ENCODE peak calls at places on chromosomes 2 and 18, in nine cellular contexts. T, E, P, K, F, H, V, X and M are unnamed samples.

GRCh38 chr2:170047331-170048065 is 130.4 kb upstream of the MYO3B start:
- DNase-seq in P (no peak), H (peak), K (no peak), F (no peak), T (no peak), X (no peak), E (no peak), V (no peak), M (no peak)

GRCh38 chr2:75076088-75076487 is 117.6 kb downstream of the POLE4 start:
- DNase-seq in E (no peak), T (no peak), H (no peak), F (no peak), V (no peak), P (no peak), K (no peak), X (no peak), M (no peak)

GRCh38 chr2:234666911-234667310 is 170.0 kb upstream of the ARL4C start:
- DNase-seq in H (no peak), E (no peak), T (no peak), V (no peak), K (no peak), F (no peak), P (no peak), X (no peak), M (no peak)

GRCh38 chr2:172361360-172361759 is 66.0 kb upstream of the ITGA6 start:
- DNase-seq in V (no peak), F (no peak), P (peak), K (no peak), H (peak), X (no peak), E (no peak), T (no peak), M (no peak)

GRCh38 chr18:49025767-49026500 is 75.2 kb upstream of the SMAD7 start:
- DNase-seq in E (no peak), P (no peak), X (no peak), K (no peak), T (no peak), F (peak), V (no peak), H (no peak), M (no peak)

GRCh38 chr2:46196871-46197462 is 100.2 kb upstream of the EPAS1 start:
- DNase-seq in H (no peak), X (no peak), P (no peak), K (no peak), V (no peak), F (no peak), T (no peak), E (no peak), M (no peak)

GRCh38 chr2:4674007-4674406 is 970.6 kb downstream of the DCDC2C start:
- DNase-seq in K (no peak), P (no peak), T (no peak), F (no peak), H (no peak), V (no peak), E (no peak), X (no peak), M (peak)

GRCh38 chr2:11672404-11672803 is 2.4 kb upstream of the NTSR2 start:
- DNase-seq in P (no peak), V (no peak), T (no peak), F (no peak), H (no peak), E (no peak), X (no peak), K (no peak), M (no peak)

GRCh38 chr2:3179208-3179607 is 198.4 kb downstream of the EIPR1 start:
- DNase-seq in V (no peak), T (no peak), K (peak), H (no peak), F (no peak), E (no peak), X (no peak), P (no peak), M (no peak)

GRCh38 chr2:118852605-118853128 is 5.2 kb upstream of the EN1 start:
- DNase-seq in V (no peak), P (no peak), H (no peak), E (no peak), F (no peak), X (no peak), K (no peak), T (no peak), M (no peak)

GRCh38 chr2:85383850-85384249 is 26.3 kb downstream of the CAPG start:
- DNase-seq in T (no peak), X (no peak), E (no peak), K (no peak), F (no peak), H (no peak), P (no peak), V (no peak), M (no peak)

GRCh38 chr2:85389139-85389538 is 21.0 kb downstream of the CAPG start:
- DNase-seq in F (peak), P (no peak), H (no peak), X (no peak), V (no peak), T (no peak), K (no peak), E (no peak), M (no peak)

GRCh38 chr2:85385746-85386145 is 24.4 kb downstream of the CAPG start:
- DNase-seq in X (no peak), E (no peak), K (no peak), F (no peak), V (no peak), P (no peak), T (no peak), H (no peak), M (no peak)

GRCh38 chr2:85390941-85391669 is 19.1 kb downstream of the CAPG start:
- DNase-seq in K (peak), E (no peak), V (peak), X (peak), H (peak), P (peak), T (no peak), F (peak), M (peak)

GRCh38 chr2:85387754-85388153 is 22.4 kb downstream of the CAPG start:
- DNase-seq in V (no peak), P (no peak), E (no peak), X (no peak), H (no peak), T (no peak), K (no peak), F (no peak), M (no peak)
- H3K4me3 ChIP-seq in V (no peak), P (no peak), E (no peak), X (no peak), H (no peak), T (no peak), K (no peak), F (no peak), M (no peak)

GRCh38 chr18:41761329-41762028 is 193.6 kb upstream of the PIK3C3 start:
- DNase-seq in K (no peak), E (no peak), X (no peak), P (peak), H (peak), V (no peak), F (no peak), T (no peak), M (no peak)
- H3K4me3 ChIP-seq in K (no peak), E (no peak), X (no peak), P (no peak), H (peak), V (no peak), F (no peak), T (no peak), M (no peak)

GRCh38 chr2:10124538-10125045 is 2.1 kb downstream of the RRM2 start:
- DNase-seq in F (no peak), P (peak), X (no peak), K (no peak), H (peak), V (no peak), T (no peak), E (no peak), M (peak)

GRCh38 chr2:10125842-10126596 is 3.5 kb downstream of the RRM2 start:
- DNase-seq in K (no peak), P (no peak), V (no peak), X (no peak), H (no peak), F (no peak), E (no peak), T (no peak), M (no peak)

GRCh38 chr2:10120938-10121574 is 1.5 kb upstream of the RRM2 start:
- DNase-seq in T (no peak), K (no peak), V (no peak), F (no peak), E (no peak), H (peak), X (no peak), P (peak), M (no peak)

GRCh38 chr2:10122500-10123280 is at the start of gene RRM2:
- DNase-seq in H (peak), K (peak), P (peak), X (peak), F (peak), E (peak), T (peak), V (peak), M (peak)

DNA sequence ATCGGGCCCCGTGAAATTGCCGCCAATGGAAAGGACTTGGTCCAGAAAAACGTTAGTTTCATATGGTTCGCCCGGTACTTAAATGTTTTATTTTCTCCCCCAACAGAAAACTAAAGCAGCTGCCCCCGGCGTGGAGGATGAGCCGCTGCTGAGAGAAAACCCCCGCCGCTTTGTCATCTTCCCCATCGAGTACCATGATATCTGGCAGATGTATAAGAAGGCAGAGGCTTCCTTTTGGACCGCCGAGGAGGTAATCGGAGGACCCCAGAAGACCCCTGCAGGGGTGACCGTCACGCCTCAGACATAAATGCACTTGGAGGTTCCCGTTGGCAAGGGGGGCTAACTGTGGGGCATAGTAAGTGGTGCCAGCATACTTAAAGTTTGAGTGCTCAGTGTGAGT is 742 bp downstream of the RRM2 start:
- DNase-seq in P (no peak), V (no peak), X (no peak), F (no peak), H (peak), T (no peak), K (no peak), E (no peak), M (no peak)
- H3K4me3 ChIP-seq in P (peak), V (peak), X (peak), F (peak), H (peak), T (peak), K (peak), E (no peak), M (peak)

GRCh38 chr18:50738103-50738757 is 81.6 kb downstream of the MRO start:
- DNase-seq in F (no peak), E (no peak), P (no peak), X (no peak), H (no peak), V (no peak), K (no peak), T (no peak), M (no peak)
- H3K4me3 ChIP-seq in F (no peak), E (no peak), P (no peak), X (no peak), H (no peak), V (no peak), K (no peak), T (no peak), M (no peak)

DNA sequence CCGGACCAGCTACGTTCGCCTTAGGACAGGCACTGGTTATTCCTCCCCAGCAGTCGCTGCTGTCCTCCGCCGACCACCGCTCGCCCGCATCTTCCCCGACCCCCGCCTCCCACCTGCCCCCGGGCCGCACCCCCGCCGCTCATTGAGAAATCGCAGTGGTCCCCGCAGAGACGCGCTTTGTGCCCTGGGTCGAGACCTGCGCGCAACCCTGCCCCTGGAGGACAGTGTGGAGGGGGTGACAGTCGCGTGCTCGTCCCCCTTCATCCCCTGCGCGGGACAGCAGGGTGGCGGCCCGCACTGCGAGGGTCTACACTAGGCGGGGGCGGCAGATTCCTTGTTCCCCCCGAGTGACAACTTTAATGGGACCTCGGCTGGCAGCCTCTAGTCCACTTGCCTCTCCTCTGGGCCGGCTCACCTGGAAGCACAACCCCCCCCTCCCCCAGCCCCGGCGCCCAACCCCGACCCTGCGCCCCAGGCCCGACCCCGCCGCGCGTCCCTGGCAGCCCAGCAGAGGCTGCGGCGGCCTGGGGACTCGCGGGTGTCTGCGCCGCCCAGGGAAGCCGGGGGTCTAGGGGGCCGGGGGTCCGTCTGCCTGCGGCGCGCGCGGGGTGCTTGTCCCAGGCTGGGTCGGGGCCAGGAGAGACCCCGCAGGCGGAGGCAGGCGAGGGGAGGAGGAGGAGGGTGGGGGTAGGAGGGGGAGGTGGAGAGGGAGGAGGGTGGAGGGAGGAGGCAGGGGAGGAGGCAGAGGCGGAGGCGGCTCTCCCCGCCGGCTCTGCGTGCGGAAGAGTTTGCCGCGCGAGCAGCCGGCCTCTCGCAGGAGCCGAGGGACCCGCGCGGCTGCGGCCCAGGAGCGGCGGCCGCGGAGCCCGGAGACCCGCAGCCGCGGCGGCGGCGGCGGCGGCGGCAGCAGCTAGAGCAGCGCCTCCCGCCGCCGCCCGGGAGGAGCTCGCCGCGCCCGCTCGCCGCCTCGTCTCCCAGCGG is at the start of gene NPAS2:
- DNase-seq in H (peak), V (peak), T (no peak), K (no peak), X (no peak), P (peak), F (peak), E (no peak), M (peak)
- H3K4me3 ChIP-seq in H (peak), V (peak), T (peak), K (peak), X (peak), P (peak), F (peak), E (peak), M (peak)

DNA sequence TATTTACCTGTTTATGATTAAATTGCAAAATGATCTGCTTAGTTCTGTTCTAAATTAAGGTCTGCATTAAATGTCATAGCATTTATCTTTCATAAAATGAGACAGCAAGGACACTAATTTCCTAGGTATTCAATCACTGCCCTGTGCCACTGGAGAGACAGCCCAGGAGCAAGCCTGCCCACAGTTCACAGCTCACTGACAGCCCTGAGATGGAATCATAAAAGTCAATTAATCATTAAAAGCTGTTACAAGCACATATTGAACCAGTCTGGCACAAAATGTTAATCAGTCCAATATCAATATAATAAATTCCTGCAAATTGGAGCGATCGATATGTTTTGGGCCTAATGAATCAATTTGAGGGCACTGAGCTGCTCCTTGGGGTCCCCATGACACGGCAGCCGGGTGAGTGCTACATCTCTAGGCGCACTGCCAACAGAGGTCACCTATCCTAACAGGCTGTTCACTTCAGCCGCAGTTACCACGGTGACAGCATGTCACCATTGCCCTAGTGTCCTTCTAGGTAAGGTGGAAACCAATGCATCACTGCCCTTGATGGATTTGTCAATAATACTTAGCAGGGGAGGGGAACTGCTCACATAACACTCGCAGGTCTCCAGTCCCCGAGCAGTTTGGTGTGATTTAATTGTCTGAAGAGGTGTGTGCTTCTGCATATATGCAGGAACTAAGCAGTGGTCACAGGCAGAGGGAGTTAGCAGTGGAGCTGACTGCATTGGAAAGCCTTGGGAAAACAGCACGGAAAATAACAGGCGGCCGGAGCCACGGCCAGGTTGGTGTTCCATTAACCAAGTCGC is 47.3 kb downstream of the POU3F3 start:
- DNase-seq in H (no peak), K (no peak), V (no peak), X (no peak), F (peak), T (no peak), P (no peak), E (no peak), M (no peak)
- H3K4me3 ChIP-seq in H (no peak), K (no peak), V (no peak), X (no peak), F (no peak), T (no peak), P (no peak), E (no peak), M (no peak)

GRCh38 chr2:197259470-197259999 is 51.0 kb downstream of the ANKRD44 start:
- DNase-seq in P (no peak), K (no peak), H (no peak), F (no peak), V (no peak), T (no peak), E (no peak), X (no peak), M (no peak)
- H3K4me3 ChIP-seq in P (no peak), K (no peak), H (no peak), F (no peak), V (no peak), T (no peak), E (no peak), X (no peak), M (no peak)